ENCODE peak calls at places on chromosomes 7 and 10, in seven cellular contexts. D, P, U, A, H, W and R are unnamed samples.
A peak's percentile ranks its signal among the peaks of the same experiment; 100 is the strongest.

GRCh38 chr7:117038408-117038807 is 85.1 kb downstream of the ST7 start:
- DNase-seq in H (no peak), P (no peak), D (no peak), W (no peak), A (no peak), U (no peak), R (no peak)

GRCh38 chr7:99404235-99404976 is 4.0 kb downstream of the PDAP1 start:
- DNase-seq in H (no peak), W (no peak), P (no peak), D (no peak), U (peak; percentile 67), A (no peak), R (peak; percentile 95)

GRCh38 chr7:16651391-16652254 is 5.6 kb downstream of the BZW2 start:
- DNase-seq in A (peak; percentile 37), W (no peak), P (no peak), H (no peak), D (peak; percentile 60), U (no peak), R (no peak)

GRCh38 chr7:102169651-102170416 is 116.8 kb upstream of the SH2B2 start:
- DNase-seq in H (no peak), P (no peak), U (no peak), W (no peak), A (peak; percentile 55), D (peak; percentile 70), R (no peak)

GRCh38 chr10:129097776-129098175 is 369.3 kb upstream of the MGMT start:
- DNase-seq in D (no peak), U (no peak), W (no peak), P (no peak), H (no peak), A (peak; percentile 42), R (no peak)

GRCh38 chr10:44913312-44914079 is 2.4 kb downstream of the TMEM72 start:
- DNase-seq in A (no peak), H (no peak), U (no peak), W (no peak), P (no peak), D (peak; percentile 97), R (no peak)

GRCh38 chr7:12567015-12567414 is 3.5 kb upstream of the SCIN start:
- DNase-seq in P (no peak), W (no peak), A (no peak), U (no peak), H (no peak), D (no peak), R (no peak)

GRCh38 chr7:21108182-21108581 is 319.7 kb upstream of the SP4 start:
- DNase-seq in A (no peak), H (no peak), W (no peak), U (peak; percentile 43), P (no peak), D (peak; percentile 60), R (no peak)

GRCh38 chr10:58513189-58514101 is 773 bp downstream of the BICC1 start:
- DNase-seq in A (peak; percentile 78), P (peak; percentile 81), W (no peak), D (peak; percentile 3), H (peak; percentile 87), U (peak; percentile 78), R (peak; percentile 96)

GRCh38 chr7:73519867-73520672 is 2.0 kb downstream of the BAZ1B start:
- DNase-seq in D (peak; percentile 29), W (no peak), H (peak; percentile 23), P (peak; percentile 62), A (no peak), U (no peak), R (peak; percentile 84)

GRCh38 chr7:22589641-22590141 is 89.7 kb upstream of the STEAP1B start:
- DNase-seq in U (peak; percentile 89), W (no peak), A (peak; percentile 88), P (no peak), D (no peak), H (no peak), R (peak; percentile 90)

GRCh38 chr7:94975316-94975715 is 67.9 kb downstream of the PPP1R9A start:
- DNase-seq in D (peak; percentile 44), U (no peak), W (no peak), A (peak; percentile 92), H (no peak), P (no peak), R (no peak)

GRCh38 chr10:82319558-82319957 is 444.6 kb downstream of the NRG3 start:
- DNase-seq in H (no peak), P (no peak), W (no peak), A (no peak), U (no peak), D (no peak), R (no peak)

GRCh38 chr10:97132273-97132672 is 53.5 kb downstream of the SLIT1 start:
- DNase-seq in U (no peak), W (no peak), P (no peak), A (no peak), D (no peak), H (no peak), R (no peak)

GRCh38 chr10:97129666-97130065 is 56.1 kb downstream of the SLIT1 start:
- DNase-seq in W (no peak), U (no peak), H (no peak), D (no peak), P (peak; percentile 56), A (no peak), R (no peak)

GRCh38 chr10:97131041-97131659 is 54.6 kb downstream of the SLIT1 start:
- DNase-seq in P (peak; percentile 46), W (no peak), A (no peak), H (no peak), D (no peak), U (no peak), R (no peak)

GRCh38 chr10:97134202-97134601 is 51.6 kb downstream of the SLIT1 start:
- DNase-seq in P (peak; percentile 36), H (no peak), D (no peak), W (no peak), U (no peak), A (no peak), R (no peak)

GRCh38 chr10:97131702-97132101 is 54.1 kb downstream of the SLIT1 start:
- DNase-seq in U (no peak), W (no peak), H (no peak), D (peak; percentile 48), A (peak; percentile 12), P (peak; percentile 44), R (no peak)
- H3K4me1 ChIP-seq in U (no peaks in the 10 kb centered on the region), W (no peaks in the 10 kb centered on the region), H (no peaks in the 10 kb centered on the region), D (no peaks in the 10 kb centered on the region), A (no peaks in the 10 kb centered on the region), P (no peaks in the 10 kb centered on the region), R (no peaks in the 10 kb centered on the region)

GRCh38 chr7:130943981-130944380 is 210.0 kb upstream of the KLF14 start:
- DNase-seq in P (no peak), U (no peak), D (no peak), H (no peak), A (peak; percentile 77), W (no peak), R (no peak)

GRCh38 chr7:130940907-130941306 is 206.9 kb upstream of the KLF14 start:
- DNase-seq in P (peak; percentile 54), A (peak; percentile 39), D (peak; percentile 58), W (peak; percentile 54), H (no peak), U (no peak), R (no peak)

GRCh38 chr7:130941322-130942210 is 207.6 kb upstream of the KLF14 start:
- DNase-seq in U (peak; percentile 65), H (peak; percentile 80), W (peak; percentile 91), A (peak; percentile 75), P (peak; percentile 83), D (peak; percentile 76), R (peak; percentile 75)

GRCh38 chr7:130943336-130943901 is 209.4 kb upstream of the KLF14 start:
- DNase-seq in P (no peak), D (peak; percentile 83), A (peak; percentile 92), U (no peak), H (peak; percentile 77), W (peak; percentile 82), R (peak; percentile 35)

GRCh38 chr7:130942211-130942964 is 208.4 kb upstream of the KLF14 start:
- DNase-seq in D (no peak), U (no peak), W (peak; percentile 91), P (no peak), A (peak; percentile 81), H (peak; percentile 76), R (peak; percentile 49)
- H3K4me3 ChIP-seq in D (peak overlapping the region; percentile 55), U (peak overlapping the region; percentile 18), W (peak overlapping the region; percentile 83), P (peak overlapping the region; percentile 41), A (peak overlapping the region; percentile 86), H (peak overlapping the region; percentile 52), R (peak overlapping the region; percentile 75)

DNA sequence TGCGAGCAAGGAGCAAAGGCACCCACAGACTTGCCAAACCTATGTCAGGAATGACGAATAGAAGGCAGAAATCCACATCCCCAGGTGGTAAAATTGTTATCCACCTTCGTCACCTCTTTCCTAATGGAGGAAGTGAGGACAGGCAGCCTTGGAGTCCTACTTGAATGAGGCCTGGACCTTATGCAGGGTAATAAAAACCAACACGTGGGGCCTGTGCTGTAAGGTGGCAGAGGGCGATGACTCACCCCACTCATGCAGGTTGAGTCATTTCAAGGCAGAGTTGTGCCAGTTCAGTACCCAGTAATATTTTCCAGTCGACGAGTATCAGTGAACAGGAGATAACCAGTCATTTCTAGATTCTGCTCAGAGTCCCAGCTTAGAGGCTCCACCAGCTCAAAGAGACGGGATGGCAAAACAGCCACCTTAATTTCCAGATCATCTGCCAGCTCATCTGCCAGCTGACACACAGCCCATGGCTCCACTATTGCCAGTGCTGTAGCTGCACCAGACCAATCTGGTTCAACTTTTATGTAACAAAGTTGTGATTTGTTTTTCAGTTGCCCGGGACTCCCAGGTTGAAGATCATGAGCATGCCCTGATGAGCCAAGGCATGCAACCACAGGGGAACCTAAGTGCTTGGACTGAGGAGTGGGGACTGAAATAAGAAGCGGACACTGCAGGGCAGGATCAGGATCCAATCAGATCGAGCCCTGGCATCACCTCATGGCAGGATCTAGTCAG is 176.2 kb upstream of the ITGB1 start:
- DNase-seq in W (peak; percentile 95), H (peak; percentile 97), A (peak; percentile 84), P (no peak), D (peak; percentile 48), U (no peak), R (peak; percentile 91)
- H3K4me1 ChIP-seq in W (peaks cover 19% of the 10 kb centered on the region), H (peaks cover 74% of the 10 kb centered on the region), A (peaks cover 31% of the 10 kb centered on the region), P (peaks cover 42% of the 10 kb centered on the region), D (no peaks in the 10 kb centered on the region), U (no peaks in the 10 kb centered on the region), R (peaks cover 51% of the 10 kb centered on the region)

GRCh38 chr7:128831178-128831993 is 1.2 kb downstream of the FLNC start:
- DNase-seq in H (no peak), W (no peak), A (peak; percentile 74), U (peak; percentile 84), D (no peak), P (peak; percentile 74), R (peak; percentile 90)

GRCh38 chr7:128832880-128833147 is 2.6 kb downstream of the FLNC start:
- DNase-seq in D (no peak), H (no peak), W (no peak), P (no peak), U (no peak), A (no peak), R (peak; percentile 82)

GRCh38 chr7:128833939-128834310 is 3.7 kb downstream of the FLNC start:
- DNase-seq in U (no peak), W (no peak), D (no peak), A (peak; percentile 56), H (no peak), P (no peak), R (no peak)

GRCh38 chr7:128833148-128833938 is 3.1 kb downstream of the FLNC start:
- DNase-seq in A (peak; percentile 91), W (no peak), P (peak; percentile 66), U (peak; percentile 82), H (no peak), D (peak; percentile 52), R (peak; percentile 99)

GRCh38 chr7:128831994-128832879 is 2.0 kb downstream of the FLNC start:
- DNase-seq in U (peak; percentile 81), P (peak; percentile 63), H (no peak), W (no peak), A (peak; percentile 43), D (peak; percentile 46), R (peak; percentile 89)
- H3K4me3 ChIP-seq in U (peak overlapping the region; percentile 33), P (no peak overlapping the region), H (no peak overlapping the region), W (no peak overlapping the region), A (peak overlapping the region; percentile 82), D (no peak overlapping the region), R (peak overlapping the region; percentile 95)